ENCODE peak calls at places on chromosomes 6 and 20, in five cellular contexts. One of them, this sample, is unnamed. For H3K36me3, the result is how much of the 10 kb centered on the place peaks cover.

GRCh38 chr20:21303872-21304586 is 898 bp downstream of the XRN2 start:
- DNase-seq in HCT116: no peak
- DNase-seq in body of pancreas: no peak
- DNase-seq in stomach: no peak
- DNase-seq in WERI-Rb-1: no peak
- DNase-seq in this sample: no peak

GRCh38 chr6:168565112-168565511 is 124.1 kb downstream of the SMOC2 start:
- DNase-seq in stomach: no peak
- DNase-seq in WERI-Rb-1: no peak
- DNase-seq in HCT116: no peak
- DNase-seq in body of pancreas: no peak
- DNase-seq in this sample: no peak

GRCh38 chr6:89895273-89895874 is 1.1 kb downstream of the GJA10 start:
- DNase-seq in body of pancreas: no peak
- DNase-seq in HCT116: no peak
- DNase-seq in stomach: no peak
- DNase-seq in WERI-Rb-1: no peak
- DNase-seq in this sample: peak

GRCh38 chr20:36792422-36792821 is 18.9 kb upstream of the DSN1 start:
- DNase-seq in WERI-Rb-1: peak
- DNase-seq in body of pancreas: no peak
- DNase-seq in stomach: peak
- DNase-seq in HCT116: peak
- DNase-seq in this sample: no peak

GRCh38 chr20:15316556-15316955 is 979.1 kb upstream of the FLRT3 start:
- DNase-seq in body of pancreas: no peak
- DNase-seq in WERI-Rb-1: no peak
- DNase-seq in stomach: no peak
- DNase-seq in HCT116: no peak
- DNase-seq in this sample: no peak

GRCh38 chr6:27133281-27134227 is 113.9 kb upstream of the PRSS16 start:
- DNase-seq in WERI-Rb-1: no peak
- DNase-seq in stomach: peak
- DNase-seq in HCT116: peak
- DNase-seq in body of pancreas: peak
- DNase-seq in this sample: peak

GRCh38 chr20:6152777-6153176 is 29.9 kb upstream of the FERMT1 start:
- DNase-seq in body of pancreas: no peak
- DNase-seq in WERI-Rb-1: no peak
- DNase-seq in HCT116: no peak
- DNase-seq in stomach: no peak
- DNase-seq in this sample: no peak

GRCh38 chr20:25039697-25040437 is 18.1 kb downstream of the ACSS1 start:
- DNase-seq in HCT116: no peak
- DNase-seq in stomach: peak
- DNase-seq in body of pancreas: peak
- DNase-seq in WERI-Rb-1: no peak
- DNase-seq in this sample: no peak

GRCh38 chr6:32952817-32953739 is at the start of gene HLA-DMA:
- DNase-seq in WERI-Rb-1: peak
- DNase-seq in body of pancreas: peak
- DNase-seq in HCT116: peak
- DNase-seq in stomach: peak
- DNase-seq in this sample: peak

GRCh38 chr6:28542440-28543293 is 17.0 kb downstream of the GPX5 start:
- DNase-seq in stomach: no peak
- DNase-seq in WERI-Rb-1: peak
- DNase-seq in body of pancreas: peak
- DNase-seq in HCT116: peak
- DNase-seq in this sample: peak

GRCh38 chr20:35972445-35972844 is 4.1 kb downstream of the CNBD2 start:
- DNase-seq in body of pancreas: no peak
- DNase-seq in HCT116: no peak
- DNase-seq in WERI-Rb-1: peak
- DNase-seq in stomach: no peak
- DNase-seq in this sample: no peak

GRCh38 chr6:98832282-98833100 is 1.9 kb upstream of the POU3F2 start:
- DNase-seq in WERI-Rb-1: peak
- DNase-seq in HCT116: no peak
- DNase-seq in body of pancreas: no peak
- DNase-seq in stomach: no peak
- DNase-seq in this sample: no peak

GRCh38 chr20:3563548-3564177 is 92.8 kb downstream of the ATRN start:
- DNase-seq in stomach: no peak
- DNase-seq in HCT116: peak
- DNase-seq in body of pancreas: peak
- DNase-seq in WERI-Rb-1: peak
- DNase-seq in this sample: peak

GRCh38 chr6:15420959-15421438 is 175.1 kb downstream of the JARID2 start:
- DNase-seq in body of pancreas: no peak
- DNase-seq in HCT116: no peak
- DNase-seq in stomach: no peak
- DNase-seq in WERI-Rb-1: no peak
- DNase-seq in this sample: no peak
- H3K27ac ChIP-seq in body of pancreas: no peak
- H3K27ac ChIP-seq in HCT116: no peak
- H3K27ac ChIP-seq in stomach: no peak
- H3K27ac ChIP-seq in WERI-Rb-1: no peak
- H3K27ac ChIP-seq in this sample: no peak

DNA sequence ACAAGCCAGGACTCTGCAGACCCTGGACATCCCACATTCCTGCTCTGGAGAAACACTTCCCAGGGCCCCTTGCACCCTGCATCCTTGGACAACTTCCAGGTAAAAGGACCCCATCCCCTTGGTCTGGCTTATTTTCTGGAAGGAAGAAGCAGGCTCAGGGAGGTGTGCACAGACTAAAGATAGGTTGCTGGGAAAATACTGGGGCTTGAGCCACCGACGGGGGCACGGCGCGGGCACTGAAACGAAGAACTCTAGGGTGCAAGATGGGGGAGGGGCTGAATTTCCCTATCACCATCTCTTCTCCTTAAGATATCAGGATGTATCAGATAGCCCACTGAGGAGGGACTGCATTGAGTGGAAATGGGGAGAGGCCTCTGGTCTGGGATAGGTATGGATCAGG is 805 bp downstream of the FRS3 start:
- DNase-seq in stomach: no peak
- DNase-seq in body of pancreas: no peak
- DNase-seq in HCT116: no peak
- DNase-seq in WERI-Rb-1: no peak
- DNase-seq in this sample: no peak
- H3K4me3 ChIP-seq in stomach: peak
- H3K4me3 ChIP-seq in body of pancreas: no peak
- H3K4me3 ChIP-seq in HCT116: peak
- H3K4me3 ChIP-seq in WERI-Rb-1: peak
- H3K4me3 ChIP-seq in this sample: peak

DNA sequence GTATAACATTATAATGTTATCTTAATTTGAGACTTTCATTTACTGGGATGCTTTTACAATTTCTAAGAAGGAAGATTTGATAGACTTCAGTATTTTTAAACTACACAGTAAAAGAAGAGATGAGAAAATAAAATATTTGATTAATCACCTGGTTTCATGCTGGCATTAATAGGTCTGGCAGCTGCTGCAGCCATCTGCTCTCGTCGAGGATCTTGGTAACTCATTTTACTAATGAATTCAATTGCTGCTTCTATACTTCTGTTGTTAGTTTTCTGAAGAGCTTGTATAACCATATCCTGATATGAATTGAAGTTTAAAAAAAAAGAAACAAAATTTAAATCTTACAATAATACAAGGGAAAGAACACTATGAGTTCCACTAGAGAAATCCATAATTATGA is 23.0 kb downstream of the LATS1 start:
- DNase-seq in body of pancreas: no peak
- DNase-seq in WERI-Rb-1: peak
- DNase-seq in HCT116: no peak
- DNase-seq in stomach: no peak
- DNase-seq in this sample: no peak
- H3K36me3 ChIP-seq in body of pancreas: under half
- H3K36me3 ChIP-seq in WERI-Rb-1: under half
- H3K36me3 ChIP-seq in HCT116: under half
- H3K36me3 ChIP-seq in stomach: half or more
- H3K36me3 ChIP-seq in this sample: under half

DNA sequence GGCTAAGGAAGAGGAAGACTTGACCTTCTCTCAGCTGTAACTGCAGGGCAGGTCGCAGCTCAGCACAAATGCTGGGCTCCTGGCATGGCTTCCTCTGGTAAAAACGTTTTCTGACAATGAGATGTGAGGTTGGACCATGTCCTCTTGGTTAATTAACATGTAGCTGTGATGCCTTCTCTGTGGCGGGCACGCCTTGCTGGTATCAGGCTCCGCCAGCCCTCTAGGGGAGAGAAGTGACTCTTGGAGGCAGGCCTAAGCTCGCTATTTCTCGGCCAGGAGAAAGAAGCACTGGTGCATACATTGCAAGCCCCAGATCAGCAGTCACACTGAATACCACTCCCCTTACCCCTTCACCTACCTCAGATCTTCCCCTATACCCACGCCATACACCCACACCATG is 65.0 kb downstream of the QRSL1 start:
- DNase-seq in HCT116: no peak
- DNase-seq in stomach: peak
- DNase-seq in WERI-Rb-1: no peak
- DNase-seq in body of pancreas: no peak
- DNase-seq in this sample: no peak
- H3K27ac ChIP-seq in HCT116: no peak
- H3K27ac ChIP-seq in stomach: peak
- H3K27ac ChIP-seq in WERI-Rb-1: no peak
- H3K27ac ChIP-seq in body of pancreas: no peak
- H3K27ac ChIP-seq in this sample: no peak

This sample was measured in CD4-positive, alpha-beta memory T cell.